ENCODE peak calls at places on chromosomes 2 and 18, in nine cellular contexts. One of them, this sample, is unnamed.

GRCh38 chr2:195498839-195499490 is 158.1 kb upstream of the SLC39A10 start:
- DNase-seq in hypothalamus: no peak
- DNase-seq in HFFc6: peak
- DNase-seq in T-helper 1 cell: no peak
- DNase-seq in frontal cortex: no peak
- DNase-seq in activated CD8-positive, alpha-beta T cell treated with anti-CD3 and anti-CD28 coated beads for 36 hours: no peak
- DNase-seq in neuronal stem cell: no peak
- DNase-seq in Daoy: no peak
- DNase-seq in dermis blood vessel endothelial cell: no peak
- DNase-seq in this sample: no peak

GRCh38 chr2:204842731-204843490 is 297.6 kb downstream of the PARD3B start:
- DNase-seq in hypothalamus: no peak
- DNase-seq in HFFc6: peak
- DNase-seq in T-helper 1 cell: peak
- DNase-seq in frontal cortex: peak
- DNase-seq in activated CD8-positive, alpha-beta T cell treated with anti-CD3 and anti-CD28 coated beads for 36 hours: peak
- DNase-seq in neuronal stem cell: no peak
- DNase-seq in Daoy: peak
- DNase-seq in dermis blood vessel endothelial cell: peak
- DNase-seq in this sample: peak

GRCh38 chr2:10859261-10859660 is 46.7 kb upstream of the PDIA6 start:
- DNase-seq in hypothalamus: no peak
- DNase-seq in HFFc6: no peak
- DNase-seq in T-helper 1 cell: no peak
- DNase-seq in frontal cortex: no peak
- DNase-seq in activated CD8-positive, alpha-beta T cell treated with anti-CD3 and anti-CD28 coated beads for 36 hours: no peak
- DNase-seq in neuronal stem cell: no peak
- DNase-seq in Daoy: no peak
- DNase-seq in dermis blood vessel endothelial cell: no peak
- DNase-seq in this sample: no peak

GRCh38 chr18:79572848-79573451 is 106.7 kb upstream of the CTDP1 start:
- DNase-seq in hypothalamus: no peak
- DNase-seq in HFFc6: no peak
- DNase-seq in T-helper 1 cell: no peak
- DNase-seq in frontal cortex: no peak
- DNase-seq in activated CD8-positive, alpha-beta T cell treated with anti-CD3 and anti-CD28 coated beads for 36 hours: no peak
- DNase-seq in neuronal stem cell: no peak
- DNase-seq in Daoy: no peak
- DNase-seq in dermis blood vessel endothelial cell: no peak
- DNase-seq in this sample: no peak

GRCh38 chr2:151977631-151978030 is 121.2 kb downstream of the CACNB4 start:
- DNase-seq in hypothalamus: no peak
- DNase-seq in HFFc6: no peak
- DNase-seq in T-helper 1 cell: no peak
- DNase-seq in frontal cortex: no peak
- DNase-seq in activated CD8-positive, alpha-beta T cell treated with anti-CD3 and anti-CD28 coated beads for 36 hours: no peak
- DNase-seq in neuronal stem cell: no peak
- DNase-seq in Daoy: no peak
- DNase-seq in dermis blood vessel endothelial cell: no peak
- DNase-seq in this sample: no peak

GRCh38 chr2:180761224-180761623 is 219.2 kb upstream of the UBE2E3 start:
- DNase-seq in hypothalamus: no peak
- DNase-seq in HFFc6: peak
- DNase-seq in T-helper 1 cell: no peak
- DNase-seq in frontal cortex: no peak
- DNase-seq in activated CD8-positive, alpha-beta T cell treated with anti-CD3 and anti-CD28 coated beads for 36 hours: no peak
- DNase-seq in neuronal stem cell: no peak
- DNase-seq in Daoy: peak
- DNase-seq in dermis blood vessel endothelial cell: no peak
- DNase-seq in this sample: peak

GRCh38 chr2:217113496-217113895 is 253.6 kb upstream of the TNP1 start:
- DNase-seq in hypothalamus: no peak
- DNase-seq in HFFc6: no peak
- DNase-seq in T-helper 1 cell: no peak
- DNase-seq in frontal cortex: no peak
- DNase-seq in activated CD8-positive, alpha-beta T cell treated with anti-CD3 and anti-CD28 coated beads for 36 hours: no peak
- DNase-seq in neuronal stem cell: no peak
- DNase-seq in Daoy: no peak
- DNase-seq in dermis blood vessel endothelial cell: no peak
- DNase-seq in this sample: no peak

GRCh38 chr2:188811522-188811921 is 162.7 kb upstream of the COL3A1 start:
- DNase-seq in hypothalamus: no peak
- DNase-seq in HFFc6: peak
- DNase-seq in T-helper 1 cell: no peak
- DNase-seq in frontal cortex: no peak
- DNase-seq in activated CD8-positive, alpha-beta T cell treated with anti-CD3 and anti-CD28 coated beads for 36 hours: no peak
- DNase-seq in neuronal stem cell: no peak
- DNase-seq in Daoy: no peak
- DNase-seq in dermis blood vessel endothelial cell: no peak
- DNase-seq in this sample: no peak

GRCh38 chr2:54995553-54995952 is 54.7 kb downstream of the RTN4 start:
- DNase-seq in hypothalamus: no peak
- DNase-seq in HFFc6: no peak
- DNase-seq in T-helper 1 cell: no peak
- DNase-seq in frontal cortex: no peak
- DNase-seq in activated CD8-positive, alpha-beta T cell treated with anti-CD3 and anti-CD28 coated beads for 36 hours: no peak
- DNase-seq in neuronal stem cell: no peak
- DNase-seq in Daoy: no peak
- DNase-seq in dermis blood vessel endothelial cell: no peak
- DNase-seq in this sample: no peak

GRCh38 chr18:76338088-76338487 is 157.0 kb downstream of the ZNF516 start:
- DNase-seq in hypothalamus: no peak
- DNase-seq in HFFc6: no peak
- DNase-seq in T-helper 1 cell: no peak
- DNase-seq in frontal cortex: no peak
- DNase-seq in activated CD8-positive, alpha-beta T cell treated with anti-CD3 and anti-CD28 coated beads for 36 hours: no peak
- DNase-seq in neuronal stem cell: no peak
- DNase-seq in Daoy: no peak
- DNase-seq in dermis blood vessel endothelial cell: no peak
- DNase-seq in this sample: no peak

GRCh38 chr18:3130344-3130743 is 89.4 kb downstream of the MYOM1 start:
- DNase-seq in hypothalamus: no peak
- DNase-seq in HFFc6: no peak
- DNase-seq in T-helper 1 cell: no peak
- DNase-seq in frontal cortex: no peak
- DNase-seq in activated CD8-positive, alpha-beta T cell treated with anti-CD3 and anti-CD28 coated beads for 36 hours: no peak
- DNase-seq in neuronal stem cell: no peak
- DNase-seq in Daoy: no peak
- DNase-seq in dermis blood vessel endothelial cell: no peak
- DNase-seq in this sample: no peak

GRCh38 chr2:60837123-60837522 is 44.3 kb upstream of the REL start:
- DNase-seq in hypothalamus: no peak
- DNase-seq in HFFc6: no peak
- DNase-seq in T-helper 1 cell: no peak
- DNase-seq in frontal cortex: no peak
- DNase-seq in activated CD8-positive, alpha-beta T cell treated with anti-CD3 and anti-CD28 coated beads for 36 hours: no peak
- DNase-seq in neuronal stem cell: no peak
- DNase-seq in Daoy: no peak
- DNase-seq in dermis blood vessel endothelial cell: no peak
- DNase-seq in this sample: no peak

GRCh38 chr2:25788457-25788856 is 89.8 kb downstream of the ASXL2 start:
- DNase-seq in hypothalamus: no peak
- DNase-seq in HFFc6: no peak
- DNase-seq in T-helper 1 cell: peak
- DNase-seq in frontal cortex: no peak
- DNase-seq in activated CD8-positive, alpha-beta T cell treated with anti-CD3 and anti-CD28 coated beads for 36 hours: no peak
- DNase-seq in neuronal stem cell: no peak
- DNase-seq in Daoy: no peak
- DNase-seq in dermis blood vessel endothelial cell: no peak
- DNase-seq in this sample: no peak

GRCh38 chr2:224165901-224166319 is 126.8 kb upstream of the SERPINE2 start:
- DNase-seq in hypothalamus: no peak
- DNase-seq in HFFc6: peak
- DNase-seq in T-helper 1 cell: no peak
- DNase-seq in frontal cortex: no peak
- DNase-seq in activated CD8-positive, alpha-beta T cell treated with anti-CD3 and anti-CD28 coated beads for 36 hours: no peak
- DNase-seq in neuronal stem cell: no peak
- DNase-seq in Daoy: no peak
- DNase-seq in dermis blood vessel endothelial cell: no peak
- DNase-seq in this sample: no peak

GRCh38 chr18:22210331-22210754 is 41.0 kb downstream of the GATA6 start:
- DNase-seq in hypothalamus: no peak
- DNase-seq in HFFc6: no peak
- DNase-seq in T-helper 1 cell: no peak
- DNase-seq in frontal cortex: no peak
- DNase-seq in activated CD8-positive, alpha-beta T cell treated with anti-CD3 and anti-CD28 coated beads for 36 hours: no peak
- DNase-seq in neuronal stem cell: no peak
- DNase-seq in Daoy: peak
- DNase-seq in dermis blood vessel endothelial cell: no peak
- DNase-seq in this sample: peak

GRCh38 chr2:45224996-45225380 is 215.7 kb upstream of the SIX2 start:
- DNase-seq in hypothalamus: no peak
- DNase-seq in HFFc6: no peak
- DNase-seq in T-helper 1 cell: no peak
- DNase-seq in frontal cortex: no peak
- DNase-seq in activated CD8-positive, alpha-beta T cell treated with anti-CD3 and anti-CD28 coated beads for 36 hours: no peak
- DNase-seq in neuronal stem cell: no peak
- DNase-seq in Daoy: no peak
- DNase-seq in dermis blood vessel endothelial cell: no peak
- DNase-seq in this sample: no peak

GRCh38 chr2:48600204-48600813 is 17.3 kb upstream of the GTF2A1L start:
- DNase-seq in hypothalamus: no peak
- DNase-seq in HFFc6: peak
- DNase-seq in T-helper 1 cell: peak
- DNase-seq in frontal cortex: no peak
- DNase-seq in activated CD8-positive, alpha-beta T cell treated with anti-CD3 and anti-CD28 coated beads for 36 hours: no peak
- DNase-seq in neuronal stem cell: peak
- DNase-seq in Daoy: peak
- DNase-seq in dermis blood vessel endothelial cell: peak
- DNase-seq in this sample: peak

GRCh38 chr2:120219766-120220165 is 3.4 kb downstream of the TMEM185B start:
- DNase-seq in hypothalamus: no peak
- DNase-seq in HFFc6: no peak
- DNase-seq in T-helper 1 cell: no peak
- DNase-seq in frontal cortex: no peak
- DNase-seq in activated CD8-positive, alpha-beta T cell treated with anti-CD3 and anti-CD28 coated beads for 36 hours: no peak
- DNase-seq in neuronal stem cell: no peak
- DNase-seq in Daoy: no peak
- DNase-seq in dermis blood vessel endothelial cell: no peak
- DNase-seq in this sample: no peak